ENCODE peak calls at places on chromosomes 12 and 14, in five cellular contexts. D is HTR-8/SVneo; E is activated CD4-positive, alpha-beta T cell treated with anti-CD3 and anti-CD28 coated beads, Interleukin-2, amount 10 ng/mL, durations not matched to agents 7 days and 5 days; H is NCI-H2171; S is activated CD4-positive, CD25-positive, alpha-beta regulatory T cell. T is an unnamed sample.

GRCh38 chr12:123905319-123905925 is 67.2 kb downstream of the CCDC92 start:
- DNase-seq in D (peak), S (peak), E (peak), H (no peak), T (peak)

GRCh38 chr14:35696119-35696518 is 113.0 kb downstream of the RALGAPA1 start:
- DNase-seq in E (no peak), H (no peak), S (no peak), D (no peak), T (no peak)

GRCh38 chr14:75279153-75279738 is 618 bp downstream of the FOS start:
- DNase-seq in E (peak), D (no peak), H (peak), S (no peak), T (no peak)

GRCh38 chr12:55675671-55676070 is 32.0 kb downstream of the ITGA7 start:
- DNase-seq in E (no peak), D (no peak), H (no peak), S (no peak), T (no peak)

GRCh38 chr14:64419003-64419402 is 30.9 kb downstream of the MTHFD1 start:
- DNase-seq in H (no peak), S (no peak), D (no peak), E (no peak), T (no peak)

GRCh38 chr12:117321572-117321971 is 39.9 kb downstream of the NOS1 start:
- DNase-seq in H (no peak), E (no peak), D (no peak), S (no peak), T (no peak)

GRCh38 chr14:97177016-97177415 is 379.8 kb downstream of the VRK1 start:
- DNase-seq in H (peak), D (peak), S (no peak), E (peak), T (no peak)

GRCh38 chr14:44898547-44898946 is 63.2 kb downstream of the KLHL28 start:
- DNase-seq in D (no peak), E (no peak), S (no peak), H (no peak), T (no peak)

GRCh38 chr14:54882521-54882920 is 20.1 kb downstream of the GCH1 start:
- DNase-seq in E (no peak), S (no peak), D (no peak), H (peak), T (no peak)

GRCh38 chr12:129215436-129216025 is 362.3 kb downstream of the GLT1D1 start:
- DNase-seq in H (no peak), E (no peak), S (no peak), D (no peak), T (no peak)

GRCh38 chr14:91889477-91890211 is 22.3 kb upstream of the TC2N start:
- DNase-seq in H (no peak), S (no peak), E (no peak), D (no peak), T (no peak)

GRCh38 chr12:77062846-77063461 is 2.4 kb downstream of the E2F7 start:
- DNase-seq in H (no peak), D (peak), S (no peak), E (no peak), T (peak)

GRCh38 chr12:40646891-40647290 is 45.3 kb upstream of the CNTN1 start:
- DNase-seq in S (no peak), H (no peak), D (no peak), E (no peak), T (no peak)

GRCh38 chr12:112303004-112303403 is 79.2 kb downstream of the HECTD4 start:
- DNase-seq in E (peak), D (peak), H (no peak), S (no peak), T (peak)

T was measured in non-pigmented ciliary epithelial cell.